ENCODE peak calls at places on chromosomes 3 and 15, in six cellular contexts. Q, G, F, Z, S and Y are unnamed samples.

GRCh38 chr3:40752492-40752891 is 227.7 kb downstream of the ZNF621 start:
- DNase-seq in G (no peak), S (no peak), Q (no peak), F (no peak), Z (no peak), Y (no peak)

GRCh38 chr3:183937601-183938286 is 53.1 kb upstream of the PARL start:
- DNase-seq in G (no peak), S (no peak), F (no peak), Q (no peak), Z (no peak), Y (no peak)

GRCh38 chr3:46208167-46208704 is at the start of gene CCR1:
- DNase-seq in F (peak; percentile 46), Z (no peak), S (peak; percentile 29), G (no peak), Q (no peak), Y (peak; percentile 62)

GRCh38 chr3:133563186-133563591 is 10.3 kb upstream of the CDV3 start:
- DNase-seq in Q (no peak), S (no peak), G (no peak), F (no peak), Z (no peak), Y (no peak)

GRCh38 chr3:46669191-46669999 is 24.1 kb downstream of the ALS2CL start:
- DNase-seq in F (no peak), Q (peak; percentile 40), S (peak; percentile 3), G (no peak), Z (no peak), Y (no peak)

GRCh38 chr3:134666466-134666865 is 15.6 kb upstream of the KY start:
- DNase-seq in F (peak; percentile 55), Z (no peak), G (no peak), Q (no peak), S (no peak), Y (no peak)

GRCh38 chr15:90142216-90143175 is 40.2 kb upstream of the IDH2 start:
- DNase-seq in Z (no peak), S (no peak), G (peak; percentile 7), F (no peak), Q (no peak), Y (no peak)

GRCh38 chr15:74228723-74229081 is 7.4 kb upstream of the CCDC33 start:
- DNase-seq in Z (no peak), Q (no peak), S (peak; percentile 16), F (no peak), G (no peak), Y (peak; percentile 67)

GRCh38 chr3:134485075-134485536 is 679 bp downstream of the ANAPC13 start:
- DNase-seq in Z (no peak), F (no peak), G (no peak), Q (no peak), S (peak; percentile 31), Y (no peak)

GRCh38 chr15:73329501-73330200 is 39.1 kb downstream of the HCN4 start:
- DNase-seq in F (no peak), G (no peak), Q (peak; percentile 69), Z (no peak), S (no peak), Y (no peak)

GRCh38 chr3:11438636-11439035 is 166.4 kb downstream of the ATG7 start:
- DNase-seq in G (no peak), S (peak; percentile 37), Q (no peak), Z (no peak), F (no peak), Y (peak; percentile 70)

GRCh38 chr3:122926811-122927210 is 100.8 kb downstream of the SEMA5B start:
- DNase-seq in F (no peak), S (no peak), Q (no peak), G (no peak), Z (no peak), Y (no peak)

GRCh38 chr3:89380006-89380405 is 272.6 kb downstream of the EPHA3 start:
- DNase-seq in Q (no peak), F (peak; percentile 49), G (no peak), Z (no peak), S (no peak), Y (no peak)

GRCh38 chr3:41854956-41855355 is 106.9 kb downstream of the ULK4 start:
- DNase-seq in F (no peak), Q (no peak), Z (no peak), G (no peak), S (no peak), Y (no peak)

GRCh38 chr3:154022603-154023002 is 98.6 kb upstream of the ARHGEF26 start:
- DNase-seq in Q (no peak), S (no peak), F (peak; percentile 29), Z (no peak), G (no peak), Y (no peak)

GRCh38 chr3:172675371-172676193 is 35.3 kb downstream of the NCEH1 start:
- DNase-seq in S (no peak), Z (no peak), F (peak; percentile 52), Q (no peak), G (no peak), Y (peak; percentile 64)

GRCh38 chr15:90063733-90064247 is 38.5 kb downstream of the IDH2 start:
- DNase-seq in Z (no peak), G (no peak), S (peak; percentile 45), F (no peak), Q (no peak), Y (no peak)

GRCh38 chr3:38560284-38560683 is 64.1 kb downstream of the EXOG start:
- DNase-seq in F (no peak), S (no peak), G (no peak), Q (no peak), Z (no peak), Y (no peak)

GRCh38 chr3:69541823-69542264 is 156.0 kb upstream of the FRMD4B start:
- DNase-seq in Q (peak; percentile 66), G (no peak), Z (no peak), F (peak; percentile 60), S (peak; percentile 16), Y (peak; percentile 6)

GRCh38 chr3:8900065-8900464 is 63.2 kb downstream of the RAD18 start:
- DNase-seq in Z (no peak), G (no peak), Q (no peak), S (no peak), F (no peak), Y (peak; percentile 52)

GRCh38 chr15:40337597-40337996 is 3.1 kb downstream of the CCDC9B start:
- DNase-seq in Q (no peak), Z (no peak), G (no peak), S (no peak), F (no peak), Y (no peak)
- H3K27ac ChIP-seq in Q (peak overlapping the region; percentile 97), Z (peak overlapping the region; percentile 97), G (no peak overlapping the region), S (no peak overlapping the region), F (peak overlapping the region; percentile 68), Y (no peak overlapping the region)

GRCh38 chr15:98729446-98730042 is 81.2 kb downstream of the IGF1R start:
- DNase-seq in G (no peak), Z (no peak), S (peak; percentile 64), Q (no peak), F (no peak), Y (no peak)

GRCh38 chr15:98728811-98729160 is 80.4 kb downstream of the IGF1R start:
- DNase-seq in Q (no peak), S (no peak), Z (no peak), F (no peak), G (no peak), Y (no peak)

GRCh38 chr15:98727115-98728040 is 79.0 kb downstream of the IGF1R start:
- DNase-seq in F (peak; percentile 95), Q (peak; percentile 100), G (no peak), Z (peak; percentile 96), S (peak; percentile 87), Y (peak; percentile 96)

GRCh38 chr15:98725874-98726273 is 77.5 kb downstream of the IGF1R start:
- DNase-seq in Z (no peak), S (no peak), F (no peak), G (no peak), Q (no peak), Y (no peak)

DNA sequence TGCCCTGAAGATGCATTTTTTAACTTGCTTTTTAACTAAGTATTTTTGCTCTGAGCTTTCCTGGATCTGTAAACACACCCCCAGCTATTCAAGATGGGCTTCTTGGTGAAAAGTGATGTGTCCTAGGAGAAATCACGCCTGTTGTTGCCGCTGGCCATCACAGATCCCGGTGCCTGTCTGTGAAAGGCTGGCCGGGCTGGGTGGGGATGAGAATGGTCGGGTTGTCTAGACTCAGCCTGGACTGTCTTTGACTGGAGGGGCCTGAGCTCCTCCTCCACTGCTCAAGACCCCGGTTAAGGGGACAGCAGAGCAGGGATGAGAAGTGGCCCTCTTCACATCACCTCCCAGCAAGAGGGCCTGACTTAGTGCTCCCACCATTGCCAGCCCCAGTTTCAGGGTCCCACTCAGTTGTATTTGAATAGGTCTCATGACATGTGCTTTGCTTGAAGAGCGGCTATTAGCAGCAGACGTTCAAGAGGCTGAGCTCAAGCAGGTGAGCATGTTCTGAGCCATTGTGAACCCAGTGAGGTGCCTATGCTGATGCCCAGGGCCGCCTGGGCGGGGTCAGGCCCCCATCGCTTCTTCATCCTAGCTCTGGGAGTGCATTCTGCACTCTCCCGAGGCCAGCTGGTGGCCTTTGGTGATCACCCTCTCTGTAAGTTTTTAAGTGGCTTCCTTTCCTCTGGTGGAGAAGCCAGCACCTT is 79.9 kb downstream of the IGF1R start:
- DNase-seq in G (no peak), F (no peak), Z (no peak), S (no peak), Q (no peak), Y (no peak)
- H3K4me1 ChIP-seq in G (peaks cover 14% of the 10 kb centered on the region), F (peaks cover 39% of the 10 kb centered on the region), Z (peaks cover 82% of the 10 kb centered on the region), S (peaks cover 88% of the 10 kb centered on the region), Q (peaks cover 44% of the 10 kb centered on the region), Y (peaks cover 40% of the 10 kb centered on the region)

GRCh38 chr15:51366911-51367310 is 25.5 kb downstream of the GLDN start:
- DNase-seq in Z (no peak), Q (no peak), S (no peak), F (peak; percentile 22), G (no peak), Y (no peak)
- TF ChIP-seq CTCF in Z (no peak), Q (peak; percentile 26), S (no peak), F (no peak), G (no peak), Y (no peak)

DNA sequence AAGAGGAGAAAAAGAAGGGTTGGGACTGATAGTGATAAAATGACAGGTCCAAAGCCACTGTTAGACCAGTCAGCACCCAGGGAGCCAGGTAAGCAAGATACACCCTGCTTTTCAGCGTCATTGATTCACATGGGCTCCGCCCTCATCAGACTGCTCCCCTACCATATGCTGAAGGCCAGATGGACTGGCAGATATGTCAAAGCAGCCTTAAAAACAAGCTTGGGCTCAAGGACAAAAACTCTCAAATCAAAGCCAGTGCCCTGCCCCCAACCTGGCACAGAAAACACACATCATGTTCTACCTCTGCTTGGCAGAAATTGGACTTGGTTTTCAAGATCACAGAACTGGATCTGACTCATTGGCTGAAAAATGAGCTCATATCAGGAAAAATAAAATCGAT is 33.4 kb downstream of the SH3BP5 start:
- DNase-seq in Z (no peak), Q (no peak), S (no peak), G (no peak), F (no peak), Y (no peak)
- H3K27ac ChIP-seq in Z (no peak overlapping the region), Q (no peak overlapping the region), S (no peak overlapping the region), G (no peak overlapping the region), F (no peak overlapping the region), Y (no peak overlapping the region)

GRCh38 chr15:40937762-40938529 is 8.8 kb downstream of the DLL4 start:
- DNase-seq in G (no peak), S (no peak), F (peak; percentile 47), Z (no peak), Q (no peak), Y (no peak)
- H3K4me1 ChIP-seq in G (peaks cover 19% of the 10 kb centered on the region), S (peaks cover 67% of the 10 kb centered on the region), F (peaks cover 12% of the 10 kb centered on the region), Z (peaks cover 78% of the 10 kb centered on the region), Q (no peaks in the 10 kb centered on the region), Y (peaks cover 8% of the 10 kb centered on the region)

GRCh38 chr3:109353057-109353456 is 15.7 kb upstream of the DPPA4 start:
- DNase-seq in Z (no peak), F (no peak), G (no peak), S (no peak), Q (no peak), Y (peak; percentile 21)
- TF ChIP-seq CTCF in Z (no peak), F (no peak), G (no peak), S (no peak), Q (no peak), Y (no peak)